ENCODE peak calls at places on chromosome 14, in eight cellular contexts. One of them, this sample, is unnamed.

GRCh38 chr14:76876076-76876475 is 49.9 kb downstream of the LRRC74A start:
- DNase-seq in astrocyte of the cerebellum: peak
- DNase-seq in stromal cell of bone marrow: peak
- DNase-seq in hypothalamus: no peak
- DNase-seq in putamen: peak
- DNase-seq in A172: peak
- DNase-seq in dorsolateral prefrontal cortex: peak
- DNase-seq in type B pancreatic cell: no peak
- DNase-seq in this sample: peak

GRCh38 chr14:21317433-21317832 is 37.5 kb downstream of the RPGRIP1 start:
- DNase-seq in stromal cell of bone marrow: no peak
- DNase-seq in astrocyte of the cerebellum: no peak
- DNase-seq in A172: no peak
- DNase-seq in dorsolateral prefrontal cortex: no peak
- DNase-seq in putamen: no peak
- DNase-seq in type B pancreatic cell: no peak
- DNase-seq in hypothalamus: no peak
- DNase-seq in this sample: no peak

GRCh38 chr14:37903561-37904191 is 304.0 kb upstream of the SSTR1 start:
- DNase-seq in dorsolateral prefrontal cortex: no peak
- DNase-seq in astrocyte of the cerebellum: peak
- DNase-seq in putamen: peak
- DNase-seq in hypothalamus: no peak
- DNase-seq in stromal cell of bone marrow: peak
- DNase-seq in A172: peak
- DNase-seq in type B pancreatic cell: no peak
- DNase-seq in this sample: peak

GRCh38 chr14:67524152-67524963 is 8.7 kb upstream of the PLEKHH1 start:
- DNase-seq in A172: peak
- DNase-seq in stromal cell of bone marrow: no peak
- DNase-seq in dorsolateral prefrontal cortex: no peak
- DNase-seq in astrocyte of the cerebellum: no peak
- DNase-seq in putamen: no peak
- DNase-seq in hypothalamus: no peak
- DNase-seq in type B pancreatic cell: no peak
- DNase-seq in this sample: peak

GRCh38 chr14:60958146-60958545 is 22.7 kb downstream of the TRMT5 start:
- DNase-seq in dorsolateral prefrontal cortex: no peak
- DNase-seq in type B pancreatic cell: no peak
- DNase-seq in putamen: no peak
- DNase-seq in hypothalamus: no peak
- DNase-seq in A172: no peak
- DNase-seq in stromal cell of bone marrow: no peak
- DNase-seq in astrocyte of the cerebellum: no peak
- DNase-seq in this sample: no peak

GRCh38 chr14:53022593-53022992 is 71.7 kb upstream of the FERMT2 start:
- DNase-seq in astrocyte of the cerebellum: peak
- DNase-seq in putamen: no peak
- DNase-seq in hypothalamus: no peak
- DNase-seq in A172: peak
- DNase-seq in dorsolateral prefrontal cortex: no peak
- DNase-seq in type B pancreatic cell: no peak
- DNase-seq in stromal cell of bone marrow: no peak
- DNase-seq in this sample: no peak

GRCh38 chr14:37596790-37597189 is 1.4 kb downstream of the TTC6 start:
- DNase-seq in dorsolateral prefrontal cortex: no peak
- DNase-seq in stromal cell of bone marrow: no peak
- DNase-seq in hypothalamus: no peak
- DNase-seq in A172: no peak
- DNase-seq in putamen: no peak
- DNase-seq in type B pancreatic cell: no peak
- DNase-seq in astrocyte of the cerebellum: no peak
- DNase-seq in this sample: no peak

GRCh38 chr14:65817011-65817410 is 404.5 kb downstream of the FUT8 start:
- DNase-seq in A172: no peak
- DNase-seq in putamen: no peak
- DNase-seq in astrocyte of the cerebellum: no peak
- DNase-seq in type B pancreatic cell: no peak
- DNase-seq in dorsolateral prefrontal cortex: no peak
- DNase-seq in hypothalamus: no peak
- DNase-seq in stromal cell of bone marrow: no peak
- DNase-seq in this sample: no peak

GRCh38 chr14:67729072-67729561 is 27.4 kb downstream of the RDH12 start:
- DNase-seq in putamen: no peak
- DNase-seq in type B pancreatic cell: no peak
- DNase-seq in hypothalamus: no peak
- DNase-seq in astrocyte of the cerebellum: no peak
- DNase-seq in stromal cell of bone marrow: no peak
- DNase-seq in dorsolateral prefrontal cortex: no peak
- DNase-seq in A172: no peak
- DNase-seq in this sample: peak

GRCh38 chr14:77204457-77204796 is 22.8 kb downstream of the TMEM63C start:
- DNase-seq in type B pancreatic cell: no peak
- DNase-seq in astrocyte of the cerebellum: no peak
- DNase-seq in hypothalamus: no peak
- DNase-seq in dorsolateral prefrontal cortex: no peak
- DNase-seq in putamen: no peak
- DNase-seq in stromal cell of bone marrow: no peak
- DNase-seq in A172: no peak
- DNase-seq in this sample: no peak

GRCh38 chr14:101333335-101334280 is 227.7 kb upstream of the DIO3 start:
- DNase-seq in hypothalamus: no peak
- DNase-seq in dorsolateral prefrontal cortex: no peak
- DNase-seq in astrocyte of the cerebellum: no peak
- DNase-seq in A172: peak
- DNase-seq in putamen: no peak
- DNase-seq in type B pancreatic cell: no peak
- DNase-seq in stromal cell of bone marrow: no peak
- DNase-seq in this sample: no peak

GRCh38 chr14:68623828-68624227 is 169.0 kb downstream of the ZFP36L1 start:
- DNase-seq in dorsolateral prefrontal cortex: no peak
- DNase-seq in type B pancreatic cell: peak
- DNase-seq in astrocyte of the cerebellum: no peak
- DNase-seq in stromal cell of bone marrow: no peak
- DNase-seq in A172: no peak
- DNase-seq in putamen: no peak
- DNase-seq in hypothalamus: no peak
- DNase-seq in this sample: no peak

GRCh38 chr14:71638523-71639196 is 293.6 kb upstream of the RGS6 start:
- DNase-seq in A172: no peak
- DNase-seq in putamen: no peak
- DNase-seq in astrocyte of the cerebellum: no peak
- DNase-seq in dorsolateral prefrontal cortex: no peak
- DNase-seq in hypothalamus: no peak
- DNase-seq in stromal cell of bone marrow: no peak
- DNase-seq in type B pancreatic cell: no peak
- DNase-seq in this sample: no peak

GRCh38 chr14:34911209-34912150 is 36.3 kb upstream of the BAZ1A start:
- DNase-seq in putamen: no peak
- DNase-seq in hypothalamus: no peak
- DNase-seq in stromal cell of bone marrow: no peak
- DNase-seq in astrocyte of the cerebellum: peak
- DNase-seq in type B pancreatic cell: no peak
- DNase-seq in dorsolateral prefrontal cortex: no peak
- DNase-seq in A172: peak
- DNase-seq in this sample: no peak

GRCh38 chr14:32762886-32763285 is 175.8 kb upstream of the NPAS3 start:
- DNase-seq in putamen: no peak
- DNase-seq in stromal cell of bone marrow: peak
- DNase-seq in dorsolateral prefrontal cortex: no peak
- DNase-seq in type B pancreatic cell: no peak
- DNase-seq in A172: no peak
- DNase-seq in hypothalamus: no peak
- DNase-seq in astrocyte of the cerebellum: no peak
- DNase-seq in this sample: no peak

GRCh38 chr14:20782280-20782890 is 1.3 kb downstream of the RNASE6 start:
- DNase-seq in type B pancreatic cell: no peak
- DNase-seq in putamen: no peak
- DNase-seq in stromal cell of bone marrow: no peak
- DNase-seq in hypothalamus: no peak
- DNase-seq in A172: no peak
- DNase-seq in astrocyte of the cerebellum: no peak
- DNase-seq in dorsolateral prefrontal cortex: no peak
- DNase-seq in this sample: peak

GRCh38 chr14:37697489-37698121 is 102.2 kb downstream of the TTC6 start:
- DNase-seq in putamen: no peak
- DNase-seq in type B pancreatic cell: no peak
- DNase-seq in dorsolateral prefrontal cortex: no peak
- DNase-seq in hypothalamus: no peak
- DNase-seq in stromal cell of bone marrow: no peak
- DNase-seq in A172: peak
- DNase-seq in astrocyte of the cerebellum: peak
- DNase-seq in this sample: no peak

GRCh38 chr14:75999511-76000190 is 14.1 kb downstream of the IFT43 start:
- DNase-seq in type B pancreatic cell: no peak
- DNase-seq in hypothalamus: no peak
- DNase-seq in putamen: no peak
- DNase-seq in stromal cell of bone marrow: no peak
- DNase-seq in astrocyte of the cerebellum: no peak
- DNase-seq in A172: no peak
- DNase-seq in dorsolateral prefrontal cortex: peak
- DNase-seq in this sample: no peak

GRCh38 chr14:64738306-64738879 is 34.2 kb downstream of the PLEKHG3 start:
- DNase-seq in type B pancreatic cell: no peak
- DNase-seq in astrocyte of the cerebellum: no peak
- DNase-seq in putamen: no peak
- DNase-seq in hypothalamus: no peak
- DNase-seq in stromal cell of bone marrow: no peak
- DNase-seq in dorsolateral prefrontal cortex: no peak
- DNase-seq in A172: no peak
- DNase-seq in this sample: no peak

GRCh38 chr14:76502638-76503037 is 126.7 kb downstream of the ESRRB start:
- DNase-seq in putamen: no peak
- DNase-seq in stromal cell of bone marrow: no peak
- DNase-seq in dorsolateral prefrontal cortex: no peak
- DNase-seq in astrocyte of the cerebellum: no peak
- DNase-seq in type B pancreatic cell: no peak
- DNase-seq in hypothalamus: no peak
- DNase-seq in A172: no peak
- DNase-seq in this sample: no peak

GRCh38 chr14:99753225-99754140 is 39.7 kb upstream of the EML1 start:
- DNase-seq in putamen: no peak
- DNase-seq in astrocyte of the cerebellum: no peak
- DNase-seq in type B pancreatic cell: no peak
- DNase-seq in dorsolateral prefrontal cortex: peak
- DNase-seq in stromal cell of bone marrow: no peak
- DNase-seq in A172: no peak
- DNase-seq in hypothalamus: no peak
- DNase-seq in this sample: no peak

GRCh38 chr14:25090716-25091454 is 40.9 kb upstream of the STXBP6 start:
- DNase-seq in hypothalamus: no peak
- DNase-seq in type B pancreatic cell: no peak
- DNase-seq in A172: peak
- DNase-seq in dorsolateral prefrontal cortex: no peak
- DNase-seq in stromal cell of bone marrow: no peak
- DNase-seq in astrocyte of the cerebellum: peak
- DNase-seq in putamen: peak
- DNase-seq in this sample: peak

GRCh38 chr14:104975481-104976197 is 2.5 kb downstream of the AHNAK2 start:
- DNase-seq in stromal cell of bone marrow: no peak
- DNase-seq in A172: no peak
- DNase-seq in dorsolateral prefrontal cortex: peak
- DNase-seq in putamen: no peak
- DNase-seq in type B pancreatic cell: no peak
- DNase-seq in astrocyte of the cerebellum: no peak
- DNase-seq in hypothalamus: no peak
- DNase-seq in this sample: no peak

This sample was measured in SW480.